ENCODE peak calls at places on chromosomes 2 and 18, in nine cellular contexts. M is GM23338, X is SK-N-SH, I is GM23248, S is mesenchymal stem cell, J is IMR-90, O is neuronal stem cell, V is hepatocyte, T is fibroblast of lung. G is an unnamed sample.

GRCh38 chr2:212998629-212999359 is 152.6 kb downstream of the IKZF2 start:
- DNase-seq in M (no peak), X (no peak), I (peak), S (no peak), J (peak), O (no peak), V (no peak), T (peak), G (peak)

GRCh38 chr2:15893689-15894325 is 46.5 kb upstream of the MYCN start:
- DNase-seq in M (no peak), X (no peak), I (no peak), S (no peak), J (no peak), O (no peak), V (no peak), T (no peak), G (peak)

GRCh38 chr2:219480004-219480403 is 18.7 kb upstream of the GMPPA start:
- DNase-seq in M (no peak), X (no peak), I (no peak), S (no peak), J (no peak), O (no peak), V (no peak), T (no peak), G (no peak)

GRCh38 chr18:59085797-59086196 is 53.9 kb upstream of the SEC11C start:
- DNase-seq in M (no peak), X (no peak), I (peak), S (peak), J (peak), O (no peak), V (peak), T (peak), G (no peak)

GRCh38 chr2:10412380-10412779 is 35.7 kb downstream of the ODC1 start:
- DNase-seq in M (peak), X (peak), I (peak), S (peak), J (peak), O (no peak), V (no peak), T (peak), G (peak)

GRCh38 chr2:230348792-230349191 is 21.8 kb downstream of the SP140L start:
- DNase-seq in M (no peak), X (no peak), I (no peak), S (no peak), J (no peak), O (no peak), V (no peak), T (no peak), G (no peak)

GRCh38 chr2:192487636-192488035 is 292.9 kb upstream of the TMEFF2 start:
- DNase-seq in M (no peak), X (no peak), I (no peak), S (no peak), J (no peak), O (no peak), V (peak), T (no peak), G (no peak)

GRCh38 chr18:9482790-9483189 is 7.5 kb downstream of the RALBP1 start:
- DNase-seq in M (no peak), X (peak), I (peak), S (no peak), J (no peak), O (no peak), V (no peak), T (no peak), G (no peak)

GRCh38 chr2:20052229-20052871 is 922 bp upstream of the LAPTM4A start:
- DNase-seq in M (peak), X (no peak), I (peak), S (peak), J (peak), O (no peak), V (peak), T (no peak), G (no peak)

GRCh38 chr2:25131253-25131566 is 37.2 kb downstream of the POMC start:
- DNase-seq in M (no peak), X (no peak), I (no peak), S (no peak), J (no peak), O (no peak), V (no peak), T (no peak), G (no peak)

GRCh38 chr2:25129901-25130520 is 38.4 kb downstream of the POMC start:
- DNase-seq in M (no peak), X (no peak), I (no peak), S (no peak), J (no peak), O (no peak), V (no peak), T (no peak), G (no peak)

GRCh38 chr2:25132693-25133092 is 35.7 kb downstream of the POMC start:
- DNase-seq in M (no peak), X (no peak), I (no peak), S (no peak), J (no peak), O (no peak), V (no peak), T (no peak), G (no peak)

GRCh38 chr2:25131567-25132295 is 36.6 kb downstream of the POMC start:
- DNase-seq in M (peak), X (no peak), I (peak), S (peak), J (no peak), O (peak), V (peak), T (no peak), G (no peak)

GRCh38 chr2:25132296-25132630 is 36.1 kb downstream of the POMC start:
- DNase-seq in M (no peak), X (no peak), I (no peak), S (peak), J (no peak), O (peak), V (peak), T (no peak), G (no peak)
- H3K4me2 ChIP-seq in M (peak), X (no peak), I (no peak), S (no peak), J (no peak), O (peak), V (peak), T (no peak), G (peak)

DNA sequence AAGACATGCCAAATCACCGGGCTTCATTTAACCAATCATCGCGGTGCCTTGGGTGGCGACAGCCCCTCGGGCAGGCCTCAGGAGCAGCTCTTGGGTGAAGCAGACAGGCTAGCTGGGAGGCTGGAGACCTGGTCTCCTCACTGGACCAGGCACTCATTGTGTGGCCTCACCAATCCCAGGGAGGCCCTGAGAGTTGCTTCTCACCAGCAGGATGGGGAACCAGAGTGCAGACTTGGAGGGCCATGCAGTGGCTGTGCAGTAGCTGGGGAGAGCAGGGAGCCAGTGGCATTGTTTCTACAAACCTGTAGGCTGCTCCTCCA is 119.4 kb upstream of the TEX51 start:
- DNase-seq in M (no peak), X (no peak), I (no peak), S (no peak), J (no peak), O (no peak), V (no peak), T (no peak), G (no peak)
- H2AFZ ChIP-seq in M (peak), X (no peak), I (no peak), S (peak), J (no peak), O (peak), V (no peak), T (no peak), G (no peak)

DNA sequence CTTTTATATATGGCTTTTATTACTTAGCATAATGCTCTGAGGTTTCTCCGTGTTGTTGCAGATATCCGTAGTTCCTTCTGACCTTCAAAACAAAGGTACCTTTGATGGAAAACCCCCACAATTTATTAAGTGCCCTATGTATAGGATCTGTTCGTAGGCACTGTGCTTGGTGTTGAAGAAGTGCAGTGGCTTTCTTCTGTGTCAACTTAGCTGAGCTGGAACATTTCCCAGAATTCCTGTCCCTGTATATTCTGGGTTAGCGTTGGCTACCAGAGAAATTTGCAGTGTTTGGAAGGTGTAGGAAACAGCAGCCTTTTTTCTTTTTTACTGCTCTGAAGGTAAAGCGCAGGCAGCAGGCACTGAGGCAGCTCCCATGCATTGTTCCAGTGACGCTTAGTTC is 56.3 kb upstream of the MSH2 start:
- DNase-seq in M (no peak), X (no peak), I (no peak), S (no peak), J (no peak), O (no peak), V (peak), T (no peak), G (no peak)
- H3K4me2 ChIP-seq in M (peak), X (peak), I (no peak), S (no peak), J (no peak), O (no peak), V (peak), T (no peak), G (no peak)

GRCh38 chr2:179417436-179417949 is 152.9 kb upstream of the SESTD1 start:
- DNase-seq in M (no peak), X (no peak), I (no peak), S (no peak), J (no peak), O (no peak), V (no peak), T (no peak), G (no peak)
- H2AFZ ChIP-seq in M (no peak), X (no peak), I (no peak), S (no peak), J (no peak), O (no peak), V (no peak), T (no peak), G (no peak)

GRCh38 chr2:111133603-111134002 is 12.9 kb downstream of the BCL2L11 start:
- DNase-seq in M (no peak), X (no peak), I (no peak), S (peak), J (no peak), O (no peak), V (no peak), T (no peak), G (no peak)

GRCh38 chr2:111134082-111134481 is 13.4 kb downstream of the BCL2L11 start:
- DNase-seq in M (no peak), X (no peak), I (no peak), S (no peak), J (no peak), O (no peak), V (no peak), T (no peak), G (no peak)

GRCh38 chr2:111135910-111136297 is 15.2 kb downstream of the BCL2L11 start:
- DNase-seq in M (peak), X (no peak), I (peak), S (peak), J (peak), O (no peak), V (no peak), T (peak), G (no peak)

GRCh38 chr2:111138834-111139233 is 18.1 kb downstream of the BCL2L11 start:
- DNase-seq in M (no peak), X (no peak), I (no peak), S (no peak), J (no peak), O (no peak), V (no peak), T (no peak), G (no peak)

GRCh38 chr2:111135237-111135909 is 14.7 kb downstream of the BCL2L11 start:
- DNase-seq in M (no peak), X (no peak), I (no peak), S (no peak), J (no peak), O (no peak), V (no peak), T (no peak), G (no peak)
- H3K4me2 ChIP-seq in M (no peak), X (no peak), I (no peak), S (no peak), J (no peak), O (no peak), V (no peak), T (no peak), G (no peak)

G was measured in mammary epithelial cell.